ENCODE peak calls at places on chromosomes 4 and X, in seven cellular contexts. X is stomach; V is suprapubic skin; H is PC-9; D is transverse colon; E is CD8-positive, alpha-beta memory T cell; Z is astrocyte. A is an unnamed sample. For H3K9me3 and H3K4me1, the result is how much of the 10 kb centered on the place peaks cover.

GRCh38 chr4:117514779-117515178 is 429.4 kb upstream of the TRAM1L1 start:
- DNase-seq in D (no peak), V (no peak), H (no peak), E (no peak), Z (no peak), X (no peak), A (no peak)

GRCh38 chrX:53312946-53313745 is 31.8 kb upstream of the IQSEC2 start:
- DNase-seq in V (no peak), E (peak), H (peak), X (peak), Z (peak), D (peak), A (peak)

GRCh38 chr4:113673450-113673849 is 88.1 kb downstream of the CAMK2D start:
- DNase-seq in V (no peak), E (no peak), Z (no peak), D (peak), H (no peak), X (no peak), A (no peak)

GRCh38 chrX:34653811-34654210 is 3.3 kb downstream of the TMEM47 start:
- DNase-seq in E (no peak), H (no peak), D (no peak), V (no peak), X (no peak), Z (no peak), A (no peak)

GRCh38 chr4:10781805-10782204 is 97.2 kb upstream of the CLNK start:
- DNase-seq in V (no peak), D (no peak), H (no peak), Z (no peak), X (no peak), E (no peak), A (no peak)

GRCh38 chr4:140300271-140300970 is 73.0 kb upstream of the SCOC start:
- DNase-seq in H (peak), D (no peak), X (no peak), Z (peak), E (no peak), V (no peak), A (no peak)

GRCh38 chr4:152581536-152582160 is 45.8 kb upstream of the FBXW7 start:
- DNase-seq in V (no peak), D (no peak), H (no peak), E (no peak), X (no peak), Z (no peak), A (no peak)

GRCh38 chr4:94613248-94613647 is 144.5 kb upstream of the BMPR1B start:
- DNase-seq in H (no peak), X (no peak), E (no peak), D (no peak), V (no peak), Z (no peak), A (no peak)

GRCh38 chr4:157582141-157582540 is 361.6 kb downstream of the GRIA2 start:
- DNase-seq in Z (no peak), D (no peak), E (no peak), X (no peak), V (no peak), H (no peak), A (no peak)

GRCh38 chr4:156949373-156949814 is 22.2 kb downstream of the PDGFC start:
- DNase-seq in E (no peak), Z (peak), D (no peak), H (no peak), V (no peak), X (no peak), A (no peak)

GRCh38 chrX:73785493-73785892 is 222.5 kb downstream of the CHIC1 start:
- DNase-seq in H (no peak), Z (no peak), E (no peak), D (no peak), X (no peak), V (no peak), A (no peak)

GRCh38 chr4:156974264-156974663 is 2.7 kb upstream of the PDGFC start:
- DNase-seq in E (no peak), V (no peak), X (no peak), H (no peak), D (no peak), Z (peak), A (no peak)

GRCh38 chrX:23904096-23904495 is 3.6 kb downstream of the APOO start:
- DNase-seq in X (no peak), V (no peak), E (no peak), Z (peak), D (no peak), H (no peak), A (no peak)

GRCh38 chrX:115350696-115351408 is 61.3 kb downstream of the LUZP4 start:
- DNase-seq in D (no peak), X (no peak), Z (no peak), E (no peak), V (no peak), H (no peak), A (no peak)

GRCh38 chrX:115341421-115341820 is 51.9 kb downstream of the LUZP4 start:
- DNase-seq in H (no peak), E (no peak), V (no peak), Z (no peak), D (no peak), X (no peak), A (no peak)

GRCh38 chrX:115348440-115349225 is 59.1 kb downstream of the LUZP4 start:
- DNase-seq in X (no peak), V (no peak), H (no peak), D (no peak), E (no peak), Z (no peak), A (no peak)

GRCh38 chrX:115344885-115345653 is 55.6 kb downstream of the LUZP4 start:
- DNase-seq in X (peak), D (peak), Z (peak), E (no peak), V (peak), H (peak), A (peak)

DNA sequence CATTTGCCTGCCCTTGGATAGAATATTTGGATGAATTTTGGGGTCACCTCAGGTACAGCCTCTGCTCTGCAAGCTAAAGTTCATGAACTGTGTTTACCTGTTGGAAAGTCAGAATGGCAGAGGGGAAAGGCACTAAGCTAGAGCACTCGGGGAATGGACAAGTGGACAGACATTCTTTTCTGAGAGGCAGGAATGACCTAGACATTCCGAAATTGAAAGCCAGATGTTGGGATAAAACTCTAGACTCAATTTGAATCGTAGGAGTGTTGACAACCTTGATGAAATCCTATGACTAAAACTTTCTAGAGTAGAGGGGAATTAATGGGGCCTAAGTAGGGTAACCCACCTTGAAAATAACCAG is 56.1 kb downstream of the LUZP4 start:
- DNase-seq in H (no peak), D (no peak), Z (no peak), X (no peak), V (no peak), E (no peak), A (no peak)
- H3K27ac ChIP-seq in H (peak), D (peak), Z (peak), X (peak), V (peak), E (no peak), A (peak)

GRCh38 chr4:335515-335914 is 2.1 kb upstream of the ZNF141 start:
- DNase-seq in X (no peak), Z (no peak), V (no peak), E (no peak), D (no peak), H (no peak), A (peak)
- H3K9me3 ChIP-seq in X (under half), Z (under half), V (under half), E (under half), D (under half), H (under half), A (under half)

GRCh38 chr4:8270418-8270771 is 841 bp downstream of the HTRA3 start:
- DNase-seq in X (no peak), E (no peak), D (no peak), V (no peak), Z (no peak), H (no peak), A (no peak)
- H3K4me1 ChIP-seq in X (under half), E (under half), D (under half), V (under half), Z (under half), H (under half), A (under half)

GRCh38 chrX:85865324-85865723 is 182.0 kb downstream of the CHM start:
- DNase-seq in E (no peak), Z (no peak), V (no peak), X (no peak), D (no peak), H (no peak), A (no peak)

DNA sequence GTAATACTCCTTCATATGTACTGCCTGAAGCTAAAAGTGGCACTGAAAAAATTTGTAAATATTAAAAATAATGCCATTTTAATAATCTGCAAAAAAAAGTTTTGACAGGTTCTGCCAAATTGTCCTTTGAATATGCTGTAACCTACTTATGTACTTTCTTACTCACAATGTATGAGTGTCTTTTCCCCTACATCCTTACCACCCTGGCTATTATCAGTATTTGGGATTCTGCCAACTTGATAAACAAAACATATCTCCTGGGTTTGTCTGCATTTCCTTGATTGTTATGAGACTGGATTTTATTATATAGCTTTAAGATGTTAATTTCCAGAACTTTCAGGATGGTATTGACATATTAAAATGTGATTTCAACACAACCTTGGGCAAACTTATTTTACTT is 187.9 kb downstream of the CHM start:
- DNase-seq in X (no peak), E (no peak), H (no peak), Z (no peak), V (no peak), D (no peak), A (no peak)
- H3K27ac ChIP-seq in X (no peak), E (no peak), H (no peak), Z (no peak), V (no peak), D (no peak), A (no peak)

GRCh38 chr4:155173371-155173770 is 35.1 kb upstream of the NPY2R start:
- DNase-seq in D (no peak), V (no peak), E (no peak), Z (peak), X (no peak), H (no peak), A (no peak)

GRCh38 chr4:155170569-155170968 is 37.9 kb upstream of the NPY2R start:
- DNase-seq in V (no peak), H (no peak), X (no peak), E (no peak), Z (no peak), D (no peak), A (no peak)

GRCh38 chr4:155179216-155179615 is 29.2 kb upstream of the NPY2R start:
- DNase-seq in V (no peak), D (no peak), H (no peak), E (no peak), Z (peak), X (no peak), A (no peak)

DNA sequence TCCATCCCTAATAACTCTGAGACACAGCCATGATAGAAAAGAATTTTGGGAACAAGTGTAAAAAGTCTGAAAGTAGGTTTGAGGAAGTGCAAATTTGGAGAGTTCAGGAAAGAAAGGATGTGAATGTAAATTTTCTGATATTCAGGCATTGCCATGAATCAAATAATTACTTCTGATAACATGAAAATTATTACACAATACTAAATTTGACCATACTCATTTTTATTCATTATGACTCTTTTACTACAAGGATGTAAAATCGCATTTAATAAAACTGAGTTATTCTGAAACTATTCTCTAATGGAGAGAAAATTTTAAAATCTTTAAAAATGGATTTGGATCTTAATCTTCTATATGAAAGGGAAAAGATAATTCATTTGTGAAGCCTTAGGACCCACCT is 33.8 kb upstream of the NPY2R start:
- DNase-seq in Z (no peak), D (no peak), V (no peak), H (no peak), X (no peak), E (no peak), A (no peak)
- H3K9me3 ChIP-seq in Z (under half), D (under half), V (under half), H (under half), X (under half), E (under half), A (under half)

GRCh38 chr4:145494666-145495065 is 13.0 kb downstream of the SMAD1 start:
- DNase-seq in H (no peak), Z (no peak), D (no peak), E (no peak), V (no peak), X (no peak), A (no peak)
- H3K4me1 ChIP-seq in H (under half), Z (under half), D (under half), E (under half), V (under half), X (under half), A (under half)

GRCh38 chr4:87044511-87045369 is 109.9 kb downstream of the AFF1 start:
- DNase-seq in V (no peak), Z (no peak), X (no peak), D (no peak), H (no peak), E (no peak), A (no peak)
- H3K27ac ChIP-seq in V (peak), Z (no peak), X (peak), D (peak), H (no peak), E (no peak), A (peak)

GRCh38 chrX:2252331-2253065 is 248.3 kb downstream of the DHRSX start:
- DNase-seq in E (no peak), X (no peak), Z (no peak), H (no peak), V (no peak), D (no peak), A (no peak)
- H3K9me3 ChIP-seq in E (under half), X (under half), Z (under half), H (under half), V (under half), D (under half), A (under half)